ENCODE peak calls at places on chromosomes 11 and 22, in ten cellular contexts. K is left lung, I is psoas muscle, B is brain microvascular endothelial cell, P is H7, L is heart left ventricle, E is lower lobe of right lung, H is endothelial cell of umbilical vein, G is endodermal cell, M is GM23338. N is an unnamed sample. For H3K36me3 and H3K27me3, the result is how much of the 10 kb centered on the place peaks cover.

GRCh38 chr11:117876341-117877119 is at the start of gene FXYD6:
- DNase-seq in H (no peak), M (peak), E (no peak), P (peak), B (no peak), G (peak), K (no peak), L (peak), I (no peak), N (peak)

GRCh38 chr22:40247976-40248375 is 70.3 kb downstream of the TNRC6B start:
- DNase-seq in M (no peak), P (no peak), K (no peak), B (no peak), I (no peak), L (no peak), G (no peak), E (no peak), H (no peak), N (no peak)

GRCh38 chr22:49976439-49977175 is 16.0 kb downstream of the PIM3 start:
- DNase-seq in M (no peak), G (no peak), P (peak), E (no peak), L (no peak), I (no peak), B (no peak), H (no peak), K (no peak), N (no peak)

GRCh38 chr11:46075168-46075567 is 46.1 kb downstream of the PHF21A start:
- DNase-seq in B (peak), P (no peak), G (no peak), I (no peak), K (no peak), E (no peak), M (no peak), L (no peak), H (peak), N (no peak)

GRCh38 chr11:111645657-111646316 is 43.5 kb downstream of the SIK2 start:
- DNase-seq in L (no peak), P (no peak), I (no peak), G (no peak), E (no peak), B (no peak), H (no peak), M (no peak), K (no peak), N (no peak)

GRCh38 chr11:61888043-61888442 is 3.3 kb downstream of the FADS3 start:
- DNase-seq in B (peak), I (peak), P (no peak), M (no peak), L (peak), E (peak), K (no peak), H (peak), G (peak), N (no peak)

GRCh38 chr11:122721201-122721963 is 65.9 kb downstream of the UBASH3B start:
- DNase-seq in B (peak), P (no peak), M (no peak), E (no peak), K (no peak), G (no peak), H (no peak), I (no peak), L (no peak), N (no peak)

GRCh38 chr11:92759571-92760214 is 209.8 kb upstream of the MTNR1B start:
- DNase-seq in M (no peak), P (no peak), E (no peak), G (no peak), H (no peak), B (no peak), K (no peak), I (no peak), L (no peak), N (no peak)

GRCh38 chr22:49866134-49866533 is 12.5 kb downstream of the ZBED4 start:
- DNase-seq in H (no peak), P (no peak), K (no peak), B (no peak), L (no peak), G (no peak), M (no peak), I (no peak), E (no peak), N (no peak)

GRCh38 chr11:10658621-10659338 is 34.8 kb downstream of the IRAG1 start:
- DNase-seq in H (no peak), E (no peak), G (no peak), L (no peak), M (no peak), P (no peak), B (no peak), I (no peak), K (no peak), N (no peak)

GRCh38 chr11:69705901-69706787 is 2.3 kb upstream of the FGF19 start:
- DNase-seq in I (no peak), M (no peak), P (peak), L (no peak), K (no peak), G (peak), H (no peak), E (no peak), B (no peak), N (peak)

GRCh38 chr11:37061426-37061825 is 463.4 kb upstream of the RAG2 start:
- DNase-seq in H (no peak), E (no peak), K (no peak), L (no peak), I (no peak), B (no peak), G (no peak), P (no peak), M (no peak), N (no peak)

GRCh38 chr11:45982656-45983470 is 60.4 kb downstream of the LARGE2 start:
- DNase-seq in I (no peak), K (no peak), M (peak), E (no peak), B (peak), P (peak), L (peak), H (peak), G (peak), N (peak)

GRCh38 chr11:12091957-12092558 is 18.3 kb upstream of the MICAL2 start:
- DNase-seq in L (no peak), B (no peak), E (no peak), P (no peak), M (no peak), I (no peak), H (no peak), G (no peak), K (no peak), N (peak)

GRCh38 chr22:50032109-50032871 is 19.7 kb upstream of the IL17REL start:
- DNase-seq in H (no peak), B (no peak), K (peak), P (peak), I (no peak), E (no peak), G (no peak), M (no peak), L (no peak), N (no peak)

GRCh38 chr22:25908212-25908611 is 166.2 kb downstream of the MYO18B start:
- DNase-seq in K (no peak), E (no peak), I (no peak), H (no peak), M (no peak), L (no peak), B (no peak), G (no peak), P (no peak), N (no peak)

GRCh38 chr22:25909988-25910387 is 168.0 kb downstream of the MYO18B start:
- DNase-seq in P (no peak), L (no peak), G (no peak), I (no peak), K (no peak), H (no peak), B (no peak), E (no peak), M (no peak), N (no peak)

GRCh38 chr22:25903294-25903693 is 161.3 kb downstream of the MYO18B start:
- DNase-seq in P (peak), L (no peak), H (no peak), B (no peak), M (peak), I (no peak), E (no peak), G (peak), K (no peak), N (peak)

GRCh38 chr22:25911243-25911972 is 169.4 kb downstream of the MYO18B start:
- DNase-seq in I (no peak), H (no peak), G (no peak), K (no peak), B (no peak), M (no peak), E (no peak), P (no peak), L (no peak), N (no peak)

DNA sequence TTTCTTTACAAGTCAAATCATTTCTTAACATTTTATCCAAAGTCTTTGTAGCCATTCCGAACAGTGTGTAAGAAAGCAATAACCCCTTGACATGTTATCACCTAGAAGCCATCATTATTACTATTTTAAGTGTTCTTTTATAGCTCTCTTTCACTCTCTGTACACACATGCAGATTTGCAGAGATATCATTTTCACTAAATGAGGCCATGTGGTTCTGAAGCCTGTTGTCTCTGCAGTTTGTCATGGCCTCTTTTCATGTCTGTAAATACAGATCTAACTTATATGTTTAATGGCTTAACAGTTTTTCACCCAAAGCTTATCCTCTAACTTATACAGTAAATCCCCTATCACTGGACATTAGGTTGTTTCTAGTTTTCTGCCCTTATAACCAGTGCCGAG is 166.8 kb downstream of the MYO18B start:
- DNase-seq in L (no peak), P (no peak), H (no peak), G (no peak), M (no peak), E (no peak), K (no peak), B (no peak), I (no peak), N (no peak)
- H3K36me3 ChIP-seq in L (under half), P (under half), H (under half), G (under half), M (under half), E (under half), K (under half), B (under half), I (half or more), N (under half)

DNA sequence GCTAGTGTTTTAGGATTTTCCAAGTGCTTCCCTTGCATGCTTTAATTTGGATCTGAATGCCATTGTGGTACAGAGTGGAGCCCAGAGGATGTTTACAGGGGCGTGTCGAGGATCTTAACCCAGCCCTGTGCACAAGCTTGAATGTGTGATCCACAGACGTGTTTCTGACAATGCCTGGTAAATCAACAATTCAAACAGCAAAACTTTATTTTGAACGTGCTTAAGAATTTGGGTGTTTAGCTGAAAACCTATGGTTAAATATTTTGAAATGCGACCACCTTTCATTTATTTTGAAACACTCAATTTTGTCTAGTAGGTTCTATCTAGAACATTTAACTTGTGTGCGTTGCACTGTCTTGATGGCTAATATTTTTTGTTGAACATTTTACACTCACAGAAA is 1.8 kb downstream of the TUBA8 start:
- DNase-seq in P (no peak), L (no peak), I (no peak), B (no peak), G (no peak), K (no peak), E (no peak), M (no peak), H (no peak), N (no peak)
- H3K4me3 ChIP-seq in P (no peak), L (no peak), I (peak), B (no peak), G (no peak), K (no peak), E (no peak), M (no peak), H (no peak), N (no peak)

GRCh38 chr11:47932544-47932943 is 47.8 kb upstream of the PTPRJ start:
- DNase-seq in K (no peak), H (no peak), G (no peak), P (no peak), I (no peak), B (no peak), M (no peak), L (no peak), E (no peak), N (no peak)
- H3K27me3 ChIP-seq in K (under half), H (under half), G (under half), P (under half), I (under half), B (under half), M (under half), L (under half), E (under half), N (under half)

GRCh38 chr22:30955153-30955552 is 13.4 kb downstream of the MORC2 start:
- DNase-seq in K (no peak), I (no peak), H (no peak), G (no peak), E (no peak), B (no peak), P (no peak), M (no peak), L (no peak), N (no peak)
- H3K36me3 ChIP-seq in K (under half), I (half or more), H (under half), G (half or more), E (under half), B (under half), P (under half), M (under half), L (under half), N (under half)

DNA sequence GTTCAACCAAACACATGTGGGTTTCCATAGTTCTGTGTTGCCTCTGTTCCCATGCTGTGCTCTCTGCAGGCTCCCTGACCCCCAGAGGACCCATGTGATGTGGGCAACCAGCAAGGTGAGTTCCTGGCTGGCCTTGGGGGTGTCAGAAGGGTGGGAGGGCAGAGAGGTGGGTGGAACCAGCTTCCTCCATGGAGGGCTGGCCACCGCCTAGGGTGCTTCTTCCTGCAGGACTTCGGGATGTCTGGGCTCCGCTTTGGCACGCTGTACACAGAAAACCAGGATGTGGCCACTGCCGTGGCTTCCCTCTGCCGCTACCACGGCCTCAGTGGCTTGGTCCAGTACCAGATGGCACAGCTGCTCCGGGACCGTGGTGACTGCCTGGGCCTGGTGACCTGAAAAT is 14.5 kb upstream of the EXT2 start:
- DNase-seq in K (no peak), G (no peak), H (no peak), P (no peak), M (no peak), B (no peak), L (no peak), I (no peak), E (no peak), N (no peak)
- H3K4me3 ChIP-seq in K (no peak), G (no peak), H (no peak), P (no peak), M (no peak), B (no peak), L (no peak), I (no peak), E (no peak), N (no peak)

DNA sequence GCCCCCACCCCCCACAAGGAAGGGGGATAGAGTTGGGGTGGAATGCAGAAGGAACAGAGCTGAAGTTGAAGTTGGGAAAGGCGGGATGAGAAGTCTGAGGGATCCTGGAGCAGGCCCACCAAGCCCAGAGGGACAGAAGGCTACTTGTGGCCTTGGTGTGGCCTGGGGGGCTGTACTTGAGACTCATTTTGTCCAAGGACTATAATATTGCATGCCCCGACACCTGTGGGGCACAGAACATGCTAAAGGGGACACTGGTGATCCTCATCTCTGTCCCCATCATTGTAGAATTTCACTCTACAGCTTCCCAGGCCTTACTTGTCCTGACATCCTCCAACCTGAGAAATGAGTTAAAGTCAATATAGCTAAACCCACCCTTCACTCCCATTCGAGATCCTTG is 1.3 kb downstream of the ESAM start:
- DNase-seq in G (peak), H (no peak), L (no peak), K (no peak), B (no peak), I (no peak), M (no peak), E (no peak), P (no peak), N (no peak)
- H3K27me3 ChIP-seq in G (half or more), H (under half), L (half or more), K (under half), B (under half), I (under half), M (half or more), E (under half), P (half or more), N (under half)

GRCh38 chr11:75406338-75406777 is 7.0 kb downstream of the RPS3 start:
- DNase-seq in P (no peak), H (peak), L (no peak), E (no peak), K (no peak), I (no peak), G (peak), B (no peak), M (no peak), N (no peak)

GRCh38 chr11:75400110-75400865 is 970 bp downstream of the RPS3 start:
- DNase-seq in L (no peak), K (no peak), H (peak), B (no peak), G (peak), M (no peak), E (no peak), I (no peak), P (no peak), N (no peak)

GRCh38 chr11:75402002-75402773 is 2.9 kb downstream of the RPS3 start:
- DNase-seq in P (no peak), K (no peak), L (no peak), I (no peak), E (no peak), M (no peak), G (no peak), B (no peak), H (no peak), N (no peak)

GRCh38 chr11:75403983-75404658 is 4.8 kb downstream of the RPS3 start:
- DNase-seq in M (no peak), K (no peak), H (no peak), E (no peak), I (no peak), G (no peak), P (no peak), L (no peak), B (no peak), N (no peak)

DNA sequence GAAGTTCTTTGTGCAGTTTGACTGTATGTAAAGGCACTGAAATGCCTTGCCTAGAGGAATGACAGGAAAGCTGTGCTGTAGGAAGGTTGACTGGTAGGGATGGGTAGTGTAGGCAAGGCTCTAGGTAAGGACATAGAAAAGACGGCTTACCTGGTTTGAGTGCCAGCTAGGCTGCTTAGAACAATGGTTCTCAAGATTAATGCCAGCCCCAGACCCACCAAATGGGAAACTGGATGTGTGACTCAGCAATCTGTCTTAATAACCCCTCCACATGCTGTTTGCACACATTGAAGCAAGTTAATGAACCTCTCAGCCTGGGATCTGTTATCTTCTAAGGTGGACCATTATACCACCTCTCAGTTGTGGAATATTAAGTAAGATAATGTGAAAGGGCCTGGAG is 3.7 kb downstream of the RPS3 start:
- DNase-seq in I (no peak), M (no peak), P (no peak), E (no peak), B (no peak), G (no peak), L (no peak), K (no peak), H (peak), N (no peak)
- H3K36me3 ChIP-seq in I (half or more), M (half or more), P (half or more), E (half or more), B (half or more), G (half or more), L (half or more), K (half or more), H (under half), N (under half)

GRCh38 chr11:1751521-1751921 is 1.1 kb upstream of the IFITM10 start:
- DNase-seq in K (no peak), H (no peak), B (no peak), I (peak), L (no peak), G (no peak), E (no peak), M (no peak), P (no peak), N (no peak)
- H3K4me3 ChIP-seq in K (no peak), H (no peak), B (no peak), I (no peak), L (no peak), G (no peak), E (no peak), M (no peak), P (no peak), N (no peak)

GRCh38 chr11:43581370-43582023 is 99.0 kb upstream of the HSD17B12 start:
- DNase-seq in K (no peak), H (no peak), B (no peak), E (no peak), P (no peak), L (no peak), G (no peak), I (no peak), M (no peak), N (no peak)

GRCh38 chr11:43579171-43579918 is 101.2 kb upstream of the HSD17B12 start:
- DNase-seq in B (no peak), K (peak), E (no peak), I (no peak), G (peak), P (peak), H (peak), L (no peak), M (peak), N (no peak)

GRCh38 chr11:43580735-43581369 is 99.7 kb upstream of the HSD17B12 start:
- DNase-seq in K (no peak), M (peak), H (no peak), L (no peak), G (peak), B (no peak), E (no peak), P (peak), I (no peak), N (no peak)

GRCh38 chr11:43578346-43579170 is 102.0 kb upstream of the HSD17B12 start:
- DNase-seq in K (no peak), H (no peak), P (peak), I (no peak), B (peak), E (no peak), L (no peak), M (peak), G (peak), N (no peak)

GRCh38 chr11:43579919-43580276 is 100.6 kb upstream of the HSD17B12 start:
- DNase-seq in P (peak), I (no peak), H (no peak), E (no peak), G (no peak), B (no peak), M (peak), L (no peak), K (no peak), N (no peak)
- H3K27me3 ChIP-seq in P (half or more), I (under half), H (half or more), E (half or more), G (half or more), B (half or more), M (half or more), L (half or more), K (half or more), N (under half)

GRCh38 chr11:108035690-108036089 is 27.0 kb downstream of the CUL5 start:
- DNase-seq in L (no peak), E (no peak), M (peak), B (no peak), G (no peak), I (no peak), P (no peak), K (no peak), H (no peak), N (no peak)
- H3K36me3 ChIP-seq in L (under half), E (under half), M (under half), B (under half), G (under half), I (under half), P (under half), K (half or more), H (under half), N (under half)